ENCODE peak calls at places on chromosomes 2 and 18, in nine cellular contexts. K is tibial artery; S is CD4-positive, alpha-beta T cell; M is esophagus muscularis mucosa; C is progenitor cell of endocrine pancreas; V is GM06990; N is choroid plexus epithelial cell; I is mesothelial cell of epicardium; R is OCI-LY7. W is an unnamed sample.

GRCh38 chr18:67417864-67418523 is 98.5 kb downstream of the DSEL start:
- DNase-seq in M (no peak), I (no peak), V (no peak), S (no peak), K (no peak), R (no peak), N (peak; percentile 78), C (no peak), W (no peak)

GRCh38 chr18:22685788-22686187 is 247.3 kb upstream of the RBBP8 start:
- DNase-seq in C (no peak), S (no peak), I (no peak), N (no peak), M (no peak), V (no peak), R (no peak), K (no peak), W (no peak)

GRCh38 chr18:30406728-30407127 is 635.8 kb downstream of the DSC3 start:
- DNase-seq in R (no peak), I (no peak), S (no peak), N (peak; percentile 3), K (no peak), M (no peak), V (no peak), C (no peak), W (no peak)

GRCh38 chr2:74847075-74847858 is 13.3 kb downstream of the HK2 start:
- DNase-seq in V (no peak), C (no peak), R (no peak), K (no peak), I (no peak), N (no peak), M (no peak), S (no peak), W (no peak)

GRCh38 chr18:59208602-59209001 is 11.4 kb upstream of the GRP start:
- DNase-seq in S (no peak), V (no peak), R (no peak), M (no peak), I (no peak), K (no peak), N (no peak), C (no peak), W (no peak)

GRCh38 chr2:44210362-44210761 is 41.7 kb downstream of the PPM1B start:
- DNase-seq in C (no peak), M (no peak), V (no peak), S (no peak), K (no peak), I (no peak), R (no peak), N (no peak), W (no peak)

GRCh38 chr2:131004446-131005209 is 88.6 kb downstream of the FAM168B start:
- DNase-seq in C (no peak), I (no peak), S (no peak), K (no peak), M (peak; percentile 70), R (no peak), V (no peak), N (no peak), W (no peak)

GRCh38 chr2:84919885-84920580 is 14.6 kb downstream of the TMSB10 start:
- DNase-seq in S (no peak), I (no peak), C (no peak), N (peak; percentile 96), K (peak; percentile 67), R (peak; percentile 38), V (no peak), M (no peak), W (no peak)

GRCh38 chr18:21991897-21992296 is 177.5 kb upstream of the GATA6 start:
- DNase-seq in V (no peak), R (no peak), K (no peak), I (no peak), N (no peak), S (no peak), C (no peak), M (no peak), W (no peak)

GRCh38 chr2:215361876-215362561 is 50.2 kb downstream of the ATIC start:
- DNase-seq in V (no peak), S (no peak), K (no peak), I (no peak), C (no peak), R (no peak), N (peak; percentile 55), M (peak; percentile 24), W (no peak)

GRCh38 chr2:38464971-38465788 is 88.1 kb upstream of the ATL2 start:
- DNase-seq in K (no peak), I (no peak), S (no peak), R (peak; percentile 15), M (no peak), C (no peak), V (no peak), N (no peak), W (no peak)

GRCh38 chr18:72866901-72867701 is 686 bp downstream of the NETO1 start:
- DNase-seq in C (peak; percentile 27), R (no peak), V (no peak), S (no peak), K (no peak), I (no peak), M (no peak), N (peak; percentile 9), W (peak; percentile 21)

GRCh38 chr2:240399419-240400318 is 35.8 kb upstream of the GPC1 start:
- DNase-seq in M (no peak), R (no peak), I (no peak), C (no peak), N (no peak), K (peak; percentile 13), V (no peak), S (no peak), W (no peak)

GRCh38 chr2:25251461-25252273 is 83.3 kb upstream of the POMC start:
- DNase-seq in M (no peak), S (no peak), N (peak; percentile 29), V (peak; percentile 69), C (peak; percentile 24), I (no peak), R (no peak), K (peak; percentile 39), W (peak; percentile 53)

GRCh38 chr2:575728-576237 is 101.4 kb downstream of the TMEM18 start:
- DNase-seq in V (no peak), M (no peak), N (no peak), S (no peak), I (no peak), C (no peak), R (no peak), K (no peak), W (no peak)

GRCh38 chr2:55073278-55073677 is 23.0 kb upstream of the RTN4 start:
- DNase-seq in I (no peak), M (no peak), R (no peak), K (no peak), S (no peak), C (no peak), N (no peak), V (no peak), W (no peak)

GRCh38 chr2:228600265-228600664 is 418.8 kb upstream of the SPHKAP start:
- DNase-seq in N (peak; percentile 65), S (no peak), R (no peak), C (no peak), I (no peak), K (no peak), V (no peak), M (no peak), W (no peak)

GRCh38 chr2:128531856-128532255 is 213.2 kb upstream of the HS6ST1 start:
- DNase-seq in I (no peak), V (no peak), S (no peak), K (no peak), C (no peak), N (no peak), R (no peak), M (no peak), W (no peak)
- TF ChIP-seq CTCF in I (no peak), V (peak; percentile 14), S (no peak), K (peak; percentile 38), C (peak; percentile 18), N (no peak), R (peak; percentile 63), M (peak; percentile 31), W (peak; percentile 47)

GRCh38 chr2:102346381-102347130 is 9.0 kb upstream of the IL18R1 start:
- DNase-seq in C (no peak), N (no peak), V (no peak), S (no peak), I (no peak), M (no peak), K (no peak), R (no peak), W (no peak)
- TF ChIP-seq CTCF in C (no peak), N (no peak), V (no peak), S (no peak), I (no peak), M (no peak), K (no peak), R (no peak), W (no peak)

DNA sequence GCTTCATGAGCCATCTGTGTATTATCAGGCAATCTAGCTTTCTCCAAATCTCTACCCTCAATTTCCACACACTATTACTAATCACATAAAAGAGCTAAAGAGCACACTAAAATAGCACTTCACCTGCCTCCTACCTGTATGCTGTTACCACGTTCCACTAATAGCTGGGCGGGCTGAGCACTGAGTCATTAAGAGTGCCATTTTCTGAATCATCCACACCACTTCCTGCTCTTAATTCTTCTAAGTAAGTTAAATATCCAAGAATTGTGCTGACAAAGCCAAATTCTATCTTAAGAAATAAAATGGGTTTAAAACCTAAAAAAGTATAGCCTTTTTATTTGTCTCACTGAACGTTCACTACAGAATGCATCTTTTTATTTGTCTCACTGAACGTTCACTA is 35.7 kb downstream of the NOL10 start:
- DNase-seq in M (no peak), S (no peak), K (no peak), I (no peak), V (peak; percentile 17), C (no peak), N (peak; percentile 53), R (no peak), W (no peak)
- TF ChIP-seq CTCF in M (no peak), S (no peak), K (no peak), I (no peak), V (no peak), C (no peak), N (no peak), R (no peak), W (no peak)

GRCh38 chr2:230711224-230711623 is 1.4 kb upstream of the CAB39 start:
- DNase-seq in I (no peak), N (no peak), V (no peak), S (no peak), C (no peak), R (no peak), M (no peak), K (no peak), W (no peak)

GRCh38 chr2:230712443-230713330 is at the start of gene CAB39:
- DNase-seq in N (peak; percentile 88), V (peak; percentile 95), R (peak; percentile 94), C (peak; percentile 83), I (peak; percentile 84), M (peak; percentile 94), K (peak; percentile 72), S (peak; percentile 81), W (peak; percentile 77)

GRCh38 chr2:230706966-230707365 is 5.7 kb upstream of the CAB39 start:
- DNase-seq in M (no peak), C (no peak), N (no peak), V (no peak), I (no peak), K (no peak), R (no peak), S (no peak), W (no peak)

GRCh38 chr2:230706053-230706498 is 6.6 kb upstream of the CAB39 start:
- DNase-seq in C (no peak), V (no peak), N (no peak), K (no peak), R (no peak), I (no peak), S (no peak), M (no peak), W (no peak)

GRCh38 chr2:230708204-230708603 is 4.4 kb upstream of the CAB39 start:
- DNase-seq in V (no peak), R (no peak), C (no peak), M (no peak), N (no peak), S (no peak), I (no peak), K (no peak), W (no peak)
- TF ChIP-seq CTCF in V (no peak), R (no peak), C (no peak), M (no peak), N (no peak), S (no peak), I (no peak), K (no peak), W (no peak)

W was measured in neural crest cell.